ENCODE peak calls at places on chromosomes 3 and 15, in six cellular contexts. R is HFF-Myc, T is SHP77, P is kidney epithelial cell, N is HCT116, I is activated T-helper 1 cell treated with Interleukin-2 at 50 U/mL for 16 hours. J is an unnamed sample.

GRCh38 chr15:47244361-47244760 is 472.9 kb upstream of the SEMA6D start:
- DNase-seq in R (no peak), T (no peak), P (no peak), N (no peak), I (no peak), J (no peak)

GRCh38 chr3:45760878-45761711 is 35.2 kb downstream of the SLC6A20 start:
- DNase-seq in R (peak), T (peak), P (peak), N (peak), I (no peak), J (peak)

GRCh38 chr15:33098082-33099058 is 96.1 kb downstream of the FMN1 start:
- DNase-seq in R (peak), T (no peak), P (peak), N (no peak), I (no peak), J (no peak)

GRCh38 chr3:99751649-99752048 is 66.0 kb upstream of the CMSS1 start:
- DNase-seq in R (peak), T (no peak), P (peak), N (no peak), I (no peak), J (no peak)

GRCh38 chr15:80588801-80589200 is 106.3 kb upstream of the ABHD17C start:
- DNase-seq in R (peak), T (no peak), P (peak), N (no peak), I (no peak), J (no peak)

GRCh38 chr15:42077680-42078079 is 16.7 kb downstream of the PLA2G4D start:
- DNase-seq in R (no peak), T (no peak), P (no peak), N (no peak), I (no peak), J (no peak)

GRCh38 chr3:154430014-154430413 is at the start of gene GPR149:
- DNase-seq in R (no peak), T (no peak), P (no peak), N (peak), I (no peak), J (no peak)

GRCh38 chr3:44030690-44031344 is 210.9 kb upstream of the TOPAZ1 start:
- DNase-seq in R (peak), T (no peak), P (no peak), N (no peak), I (no peak), J (no peak)

GRCh38 chr3:55485208-55485791 is 1.8 kb downstream of the WNT5A start:
- DNase-seq in R (no peak), T (peak), P (no peak), N (no peak), I (no peak), J (peak)

GRCh38 chr3:39577541-39577940 is 110.1 kb downstream of the MOBP start:
- DNase-seq in R (no peak), T (no peak), P (no peak), N (no peak), I (no peak), J (no peak)

GRCh38 chr3:125014570-125015179 is 41.1 kb downstream of the HEG1 start:
- DNase-seq in R (no peak), T (no peak), P (no peak), N (no peak), I (no peak), J (no peak)